ENCODE peak calls at places on chromosomes 6 and 20, in six cellular contexts. T is thyroid gland, B is HCT116, U is ovary, F is tibial artery, S is esophagus squamous epithelium. G is an unnamed sample. For H3K4me1, the result is how much of the 10 kb centered on the place peaks cover.

GRCh38 chr6:16337280-16337975 is 99.0 kb downstream of the GMPR start:
- DNase-seq in T (peak), B (no peak), U (peak), F (peak), S (no peak), G (peak)

GRCh38 chr6:12957321-12958051 is 240.9 kb downstream of the PHACTR1 start:
- DNase-seq in T (peak), B (no peak), U (peak), F (peak), S (no peak), G (peak)

GRCh38 chr20:23023621-23024187 is 11.4 kb upstream of the SSTR4 start:
- DNase-seq in T (no peak), B (no peak), U (no peak), F (no peak), S (no peak), G (no peak)

GRCh38 chr20:19834287-19834686 is 76.2 kb downstream of the RIN2 start:
- DNase-seq in T (no peak), B (no peak), U (no peak), F (no peak), S (no peak), G (no peak)

GRCh38 chr6:130912451-130912850 is 85.2 kb downstream of the SMLR1 start:
- DNase-seq in T (no peak), B (no peak), U (no peak), F (no peak), S (no peak), G (no peak)

GRCh38 chr6:106913676-106914280 is 60.8 kb downstream of the CD24 start:
- DNase-seq in T (no peak), B (no peak), U (no peak), F (no peak), S (no peak), G (no peak)

GRCh38 chr20:5153152-5153467 is 26.3 kb downstream of the CDS2 start:
- DNase-seq in T (no peak), B (no peak), U (no peak), F (no peak), S (no peak), G (no peak)

GRCh38 chr6:27894839-27895762 is 17.1 kb downstream of the OR2B2 start:
- DNase-seq in T (peak), B (peak), U (peak), F (no peak), S (no peak), G (peak)

GRCh38 chr20:11394145-11394833 is 523.4 kb upstream of the BTBD3 start:
- DNase-seq in T (no peak), B (no peak), U (no peak), F (no peak), S (no peak), G (no peak)

GRCh38 chr20:18058661-18059467 is 1.1 kb upstream of the OVOL2 start:
- DNase-seq in T (peak), B (peak), U (no peak), F (no peak), S (no peak), G (no peak)

GRCh38 chr6:44489912-44490604 is 102.6 kb downstream of the CDC5L start:
- DNase-seq in T (peak), B (peak), U (peak), F (no peak), S (no peak), G (peak)

GRCh38 chr20:43975096-43975768 is 60.6 kb downstream of the TOX2 start:
- DNase-seq in T (no peak), B (peak), U (no peak), F (no peak), S (no peak), G (no peak)

GRCh38 chr6:154995241-154996162 is at the start of gene TIAM2:
- DNase-seq in T (peak), B (no peak), U (no peak), F (no peak), S (no peak), G (peak)

GRCh38 chr6:89984926-89985743 is 90.9 kb downstream of the GJA10 start:
- DNase-seq in T (no peak), B (no peak), U (no peak), F (no peak), S (no peak), G (peak)

GRCh38 chr20:44497761-44498160 is 22.1 kb downstream of the TTPAL start:
- DNase-seq in T (no peak), B (no peak), U (no peak), F (no peak), S (no peak), G (no peak)

GRCh38 chr20:36133821-36134220 is 20.7 kb upstream of the EPB41L1 start:
- DNase-seq in T (no peak), B (no peak), U (no peak), F (no peak), S (no peak), G (no peak)

GRCh38 chr20:61353261-61353995 is 101.4 kb downstream of the CDH4 start:
- DNase-seq in T (no peak), B (no peak), U (no peak), F (no peak), S (no peak), G (no peak)

GRCh38 chr6:158923801-158924498 is 76.1 kb downstream of the RSPH3 start:
- DNase-seq in T (no peak), B (no peak), U (no peak), F (no peak), S (no peak), G (no peak)

GRCh38 chr20:18840248-18840645 is 26.7 kb downstream of the SCP2D1 start:
- DNase-seq in T (no peak), B (no peak), U (no peak), F (no peak), S (no peak), G (no peak)

GRCh38 chr6:44473870-44474631 is 86.5 kb downstream of the CDC5L start:
- DNase-seq in T (no peak), B (no peak), U (no peak), F (no peak), S (no peak), G (no peak)

GRCh38 chr20:9482180-9482579 is 32.2 kb upstream of the LAMP5 start:
- DNase-seq in T (no peak), B (no peak), U (no peak), F (no peak), S (no peak), G (no peak)

GRCh38 chr20:25039697-25040437 is 18.1 kb downstream of the ACSS1 start:
- DNase-seq in T (peak), B (no peak), U (peak), F (peak), S (no peak), G (peak)

GRCh38 chr20:24574307-24574706 is 104.9 kb downstream of the SYNDIG1 start:
- DNase-seq in T (no peak), B (no peak), U (no peak), F (no peak), S (no peak), G (no peak)

GRCh38 chr20:3088031-3088430 is 3.5 kb upstream of the AVP start:
- DNase-seq in T (no peak), B (no peak), U (no peak), F (no peak), S (no peak), G (no peak)

GRCh38 chr6:31888281-31889258 is 8.9 kb downstream of the EHMT2 start:
- DNase-seq in T (peak), B (no peak), U (no peak), F (no peak), S (no peak), G (no peak)

GRCh38 chr6:112466378-112467151 is 119.4 kb downstream of the RFPL4B start:
- DNase-seq in T (no peak), B (no peak), U (no peak), F (no peak), S (no peak), G (no peak)

GRCh38 chr20:60851826-60852704 is 400.0 kb upstream of the CDH4 start:
- DNase-seq in T (peak), B (no peak), U (no peak), F (no peak), S (no peak), G (no peak)

GRCh38 chr20:50320910-50321796 is 130.5 kb downstream of the CEBPB start:
- DNase-seq in T (peak), B (peak), U (peak), F (peak), S (peak), G (peak)

GRCh38 chr20:37326666-37327065 is 19.3 kb upstream of the SRC start:
- DNase-seq in T (no peak), B (no peak), U (no peak), F (no peak), S (no peak), G (no peak)

DNA sequence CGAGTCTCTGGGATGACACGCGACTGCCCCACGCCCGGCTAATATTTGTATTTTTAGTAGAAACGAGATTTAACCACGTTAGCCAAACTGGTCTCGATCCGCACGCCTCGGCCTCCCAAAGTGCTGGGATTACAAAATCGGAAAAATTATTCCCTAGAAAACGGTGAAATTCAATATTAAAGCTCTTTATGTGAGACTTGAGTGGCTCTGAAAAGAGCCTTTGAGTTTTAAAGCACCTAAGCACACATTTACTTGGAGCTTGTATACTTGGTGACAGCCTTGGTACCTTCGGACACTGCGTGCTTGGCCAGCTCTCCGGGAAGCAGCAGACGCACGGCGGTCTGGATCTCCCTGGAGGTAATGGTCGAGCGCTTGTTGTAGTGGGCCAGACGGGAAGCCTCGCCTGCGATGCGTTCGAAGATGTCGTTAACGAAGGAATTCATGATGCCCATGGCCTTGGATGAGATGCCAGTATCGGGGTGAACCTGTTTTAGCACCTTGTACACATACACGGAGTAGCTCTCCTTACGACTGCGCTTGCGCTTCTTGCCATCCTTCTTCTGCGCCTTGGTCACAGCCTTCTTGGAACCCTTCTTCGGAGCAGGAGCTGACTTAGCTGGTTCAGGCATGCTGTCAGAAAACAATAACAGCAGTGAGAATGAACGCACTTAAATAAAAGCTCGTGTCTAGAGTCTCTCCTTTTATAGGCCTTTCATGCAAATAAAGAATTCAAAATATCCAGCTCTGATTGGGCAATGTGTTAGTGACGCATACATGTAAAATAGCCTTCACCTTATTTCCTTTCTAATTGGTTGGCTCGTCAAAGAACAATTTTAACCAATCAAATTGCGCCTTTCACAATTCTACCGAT is 129.0 kb downstream of the HFE start:
- DNase-seq in T (peak), B (no peak), U (peak), F (peak), S (no peak), G (peak)
- H3K4me1 ChIP-seq in T (under half), B (under half), U (under half), F (under half), S (under half), G (under half)

GRCh38 chr6:30717129-30717844 is at the start of gene MDC1:
- DNase-seq in T (peak), B (peak), U (peak), F (peak), S (peak), G (peak)
- TF ChIP-seq CTCF in T (peak), B (no peak), U (peak), F (peak), S (no peak), G (peak)

GRCh38 chr20:53749499-53749898 is 155.9 kb upstream of the ZNF217 start:
- DNase-seq in T (no peak), B (no peak), U (no peak), F (no peak), S (no peak), G (no peak)

GRCh38 chr20:53751394-53752368 is 158.0 kb upstream of the ZNF217 start:
- DNase-seq in T (peak), B (no peak), U (no peak), F (no peak), S (no peak), G (no peak)

GRCh38 chr20:53748821-53749402 is 155.3 kb upstream of the ZNF217 start:
- DNase-seq in T (peak), B (no peak), U (no peak), F (no peak), S (no peak), G (no peak)

GRCh38 chr20:53752583-53752970 is 158.9 kb upstream of the ZNF217 start:
- DNase-seq in T (no peak), B (no peak), U (no peak), F (no peak), S (no peak), G (no peak)

DNA sequence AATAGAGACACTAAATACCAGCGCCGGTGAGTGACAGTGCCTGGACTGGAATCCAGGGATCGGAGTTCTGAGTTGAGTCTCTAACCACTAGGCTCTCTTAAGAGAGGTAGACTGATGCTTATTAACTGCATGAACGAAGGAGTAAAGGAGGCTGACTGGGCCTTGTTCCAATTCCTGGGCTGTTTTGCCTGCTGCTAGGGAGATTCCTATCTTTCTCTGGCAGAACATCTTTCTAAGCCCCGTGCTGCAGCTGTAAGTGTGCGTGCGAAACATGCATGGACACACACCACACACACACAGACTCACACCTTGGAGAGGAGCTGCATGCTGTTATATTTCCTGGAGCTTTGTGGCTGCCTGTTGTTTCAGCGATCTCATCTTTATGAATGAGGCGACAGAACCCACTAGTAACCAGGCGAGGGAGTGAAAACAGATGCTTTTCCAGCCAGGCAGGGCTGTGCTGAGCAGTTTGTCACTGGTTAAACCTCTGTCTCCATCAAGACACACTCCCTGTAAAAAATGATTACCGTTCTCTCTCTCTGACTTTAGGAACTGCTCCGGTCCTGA is 157.3 kb upstream of the ZNF217 start:
- DNase-seq in T (peak), B (no peak), U (no peak), F (no peak), S (no peak), G (no peak)
- H3K4me1 ChIP-seq in T (under half), B (half or more), U (under half), F (under half), S (half or more), G (under half)

GRCh38 chr6:132765560-132765959 is 7.9 kb upstream of the VNN2 start:
- DNase-seq in T (no peak), B (no peak), U (no peak), F (no peak), S (no peak), G (no peak)

GRCh38 chr6:132764370-132764769 is 6.7 kb upstream of the VNN2 start:
- DNase-seq in T (peak), B (no peak), U (no peak), F (no peak), S (no peak), G (no peak)

GRCh38 chr6:132758689-132759088 is 985 bp upstream of the VNN2 start:
- DNase-seq in T (no peak), B (no peak), U (no peak), F (no peak), S (no peak), G (no peak)

GRCh38 chr6:132763269-132763668 is 5.6 kb upstream of the VNN2 start:
- DNase-seq in T (peak), B (no peak), U (no peak), F (no peak), S (no peak), G (no peak)

GRCh38 chr6:132760256-132760655 is 2.6 kb upstream of the VNN2 start:
- DNase-seq in T (no peak), B (no peak), U (no peak), F (no peak), S (no peak), G (no peak)
- TF ChIP-seq CTCF in T (no peak), B (no peak), U (no peak), F (no peak), S (no peak), G (no peak)

DNA sequence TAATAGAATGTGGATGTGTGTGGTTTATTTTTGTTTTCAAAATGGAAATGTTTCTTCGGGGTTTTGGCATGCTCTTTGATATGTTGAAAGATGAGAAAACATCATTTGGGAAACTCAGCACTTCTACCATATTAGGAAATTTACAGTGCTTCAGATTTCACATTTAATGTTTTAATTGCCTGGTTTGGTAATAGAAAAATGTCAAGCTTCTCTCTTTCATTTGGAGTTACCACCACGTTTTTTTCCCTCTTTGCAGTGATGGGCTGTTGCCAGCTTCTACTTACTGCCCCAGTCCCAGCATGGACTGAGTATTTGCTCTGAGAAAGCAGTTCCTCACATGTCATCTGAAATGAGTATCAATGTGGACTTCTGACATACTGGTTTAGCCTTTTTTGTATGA is 267.7 kb downstream of the PRL start:
- DNase-seq in T (no peak), B (no peak), U (no peak), F (no peak), S (no peak), G (no peak)
- H3K4me1 ChIP-seq in T (under half), B (under half), U (under half), F (under half), S (under half), G (under half)

G was measured in psoas muscle.